ENCODE peak calls at places on chromosomes 16 and 17, in ten cellular contexts. One of them, this sample, is unnamed.
A peak's percentile ranks its signal among the peaks of the same experiment; 100 is the strongest.

GRCh38 chr17:79754359-79754758 is 23.6 kb upstream of the CBX2 start:
- DNase-seq in stimulated activated CD8-positive, alpha-beta memory T cell treated with anti-CD3 and anti-CD28 coated beads, Interleukin-4, amount 100 ng/mL, for 1 hour: no peak
- DNase-seq in HCEC 1CT: no peak
- DNase-seq in naive B cell: no peak
- DNase-seq in mesothelial cell of epicardium: no peak
- DNase-seq in bronchial epithelial cell: no peak
- DNase-seq in NCI-H510A: no peak
- DNase-seq in kidney tubule cell: no peak
- DNase-seq in left cardiac atrium: no peak
- DNase-seq in EL: no peak
- DNase-seq in this sample: no peak

GRCh38 chr16:88541109-88541508 is 29.1 kb upstream of the ZC3H18 start:
- DNase-seq in stimulated activated CD8-positive, alpha-beta memory T cell treated with anti-CD3 and anti-CD28 coated beads, Interleukin-4, amount 100 ng/mL, for 1 hour: no peak
- DNase-seq in HCEC 1CT: no peak
- DNase-seq in naive B cell: no peak
- DNase-seq in mesothelial cell of epicardium: no peak
- DNase-seq in bronchial epithelial cell: no peak
- DNase-seq in NCI-H510A: no peak
- DNase-seq in kidney tubule cell: no peak
- DNase-seq in left cardiac atrium: no peak
- DNase-seq in EL: no peak
- DNase-seq in this sample: no peak

GRCh38 chr16:81112453-81112852 is 16.3 kb upstream of the GCSH start:
- DNase-seq in stimulated activated CD8-positive, alpha-beta memory T cell treated with anti-CD3 and anti-CD28 coated beads, Interleukin-4, amount 100 ng/mL, for 1 hour: no peak
- DNase-seq in HCEC 1CT: no peak
- DNase-seq in naive B cell: no peak
- DNase-seq in mesothelial cell of epicardium: no peak
- DNase-seq in bronchial epithelial cell: no peak
- DNase-seq in NCI-H510A: no peak
- DNase-seq in kidney tubule cell: no peak
- DNase-seq in left cardiac atrium: no peak
- DNase-seq in EL: no peak
- DNase-seq in this sample: no peak

GRCh38 chr17:17935321-17936271 is 36.6 kb downstream of the TOM1L2 start:
- DNase-seq in stimulated activated CD8-positive, alpha-beta memory T cell treated with anti-CD3 and anti-CD28 coated beads, Interleukin-4, amount 100 ng/mL, for 1 hour: no peak
- DNase-seq in HCEC 1CT: peak; percentile 93
- DNase-seq in naive B cell: no peak
- DNase-seq in mesothelial cell of epicardium: no peak
- DNase-seq in bronchial epithelial cell: peak; percentile 69
- DNase-seq in NCI-H510A: no peak
- DNase-seq in kidney tubule cell: peak; percentile 59
- DNase-seq in left cardiac atrium: peak; percentile 49
- DNase-seq in EL: peak; percentile 96
- DNase-seq in this sample: no peak

GRCh38 chr17:67280279-67280678 is 35.3 kb upstream of the HELZ start:
- DNase-seq in stimulated activated CD8-positive, alpha-beta memory T cell treated with anti-CD3 and anti-CD28 coated beads, Interleukin-4, amount 100 ng/mL, for 1 hour: no peak
- DNase-seq in HCEC 1CT: no peak
- DNase-seq in naive B cell: no peak
- DNase-seq in mesothelial cell of epicardium: no peak
- DNase-seq in bronchial epithelial cell: peak; percentile 99
- DNase-seq in NCI-H510A: no peak
- DNase-seq in kidney tubule cell: no peak
- DNase-seq in left cardiac atrium: peak; percentile 28
- DNase-seq in EL: no peak
- DNase-seq in this sample: no peak

GRCh38 chr16:86305440-86305839 is 204.9 kb upstream of the FOXF1 start:
- DNase-seq in stimulated activated CD8-positive, alpha-beta memory T cell treated with anti-CD3 and anti-CD28 coated beads, Interleukin-4, amount 100 ng/mL, for 1 hour: no peak
- DNase-seq in HCEC 1CT: no peak
- DNase-seq in naive B cell: no peak
- DNase-seq in mesothelial cell of epicardium: no peak
- DNase-seq in bronchial epithelial cell: no peak
- DNase-seq in NCI-H510A: no peak
- DNase-seq in kidney tubule cell: no peak
- DNase-seq in left cardiac atrium: no peak
- DNase-seq in EL: no peak
- DNase-seq in this sample: no peak

GRCh38 chr17:51155416-51155815 is 2.1 kb downstream of the NME1 start:
- DNase-seq in stimulated activated CD8-positive, alpha-beta memory T cell treated with anti-CD3 and anti-CD28 coated beads, Interleukin-4, amount 100 ng/mL, for 1 hour: no peak
- DNase-seq in HCEC 1CT: no peak
- DNase-seq in naive B cell: no peak
- DNase-seq in mesothelial cell of epicardium: no peak
- DNase-seq in bronchial epithelial cell: no peak
- DNase-seq in NCI-H510A: no peak
- DNase-seq in kidney tubule cell: no peak
- DNase-seq in left cardiac atrium: no peak
- DNase-seq in EL: no peak
- DNase-seq in this sample: no peak

GRCh38 chr16:23006380-23006779 is 142.9 kb downstream of the USP31 start:
- DNase-seq in stimulated activated CD8-positive, alpha-beta memory T cell treated with anti-CD3 and anti-CD28 coated beads, Interleukin-4, amount 100 ng/mL, for 1 hour: no peak
- DNase-seq in HCEC 1CT: no peak
- DNase-seq in naive B cell: no peak
- DNase-seq in mesothelial cell of epicardium: no peak
- DNase-seq in bronchial epithelial cell: no peak
- DNase-seq in NCI-H510A: no peak
- DNase-seq in kidney tubule cell: no peak
- DNase-seq in left cardiac atrium: no peak
- DNase-seq in EL: no peak
- DNase-seq in this sample: no peak

GRCh38 chr17:78944956-78945355 is 19.8 kb upstream of the TIMP2 start:
- DNase-seq in stimulated activated CD8-positive, alpha-beta memory T cell treated with anti-CD3 and anti-CD28 coated beads, Interleukin-4, amount 100 ng/mL, for 1 hour: no peak
- DNase-seq in HCEC 1CT: no peak
- DNase-seq in naive B cell: no peak
- DNase-seq in mesothelial cell of epicardium: no peak
- DNase-seq in bronchial epithelial cell: no peak
- DNase-seq in NCI-H510A: no peak
- DNase-seq in kidney tubule cell: peak; percentile 49
- DNase-seq in left cardiac atrium: no peak
- DNase-seq in EL: no peak
- DNase-seq in this sample: no peak

GRCh38 chr16:49078571-49078970 is 203.1 kb downstream of the CBLN1 start:
- DNase-seq in stimulated activated CD8-positive, alpha-beta memory T cell treated with anti-CD3 and anti-CD28 coated beads, Interleukin-4, amount 100 ng/mL, for 1 hour: no peak
- DNase-seq in HCEC 1CT: no peak
- DNase-seq in naive B cell: no peak
- DNase-seq in mesothelial cell of epicardium: no peak
- DNase-seq in bronchial epithelial cell: no peak
- DNase-seq in NCI-H510A: no peak
- DNase-seq in kidney tubule cell: no peak
- DNase-seq in left cardiac atrium: no peak
- DNase-seq in EL: no peak
- DNase-seq in this sample: no peak

GRCh38 chr16:67431077-67431804 is at the start of gene HSD11B2:
- DNase-seq in stimulated activated CD8-positive, alpha-beta memory T cell treated with anti-CD3 and anti-CD28 coated beads, Interleukin-4, amount 100 ng/mL, for 1 hour: no peak
- DNase-seq in HCEC 1CT: peak; percentile 36
- DNase-seq in naive B cell: no peak
- DNase-seq in mesothelial cell of epicardium: peak; percentile 47
- DNase-seq in bronchial epithelial cell: peak; percentile 44
- DNase-seq in NCI-H510A: peak; percentile 70
- DNase-seq in kidney tubule cell: peak; percentile 71
- DNase-seq in left cardiac atrium: no peak
- DNase-seq in EL: peak; percentile 68
- DNase-seq in this sample: peak; percentile 87

GRCh38 chr17:9907883-9908648 is 3.0 kb upstream of the RCVRN start:
- DNase-seq in stimulated activated CD8-positive, alpha-beta memory T cell treated with anti-CD3 and anti-CD28 coated beads, Interleukin-4, amount 100 ng/mL, for 1 hour: no peak
- DNase-seq in HCEC 1CT: no peak
- DNase-seq in naive B cell: no peak
- DNase-seq in mesothelial cell of epicardium: no peak
- DNase-seq in bronchial epithelial cell: no peak
- DNase-seq in NCI-H510A: no peak
- DNase-seq in kidney tubule cell: no peak
- DNase-seq in left cardiac atrium: no peak
- DNase-seq in EL: no peak
- DNase-seq in this sample: peak; percentile 17

GRCh38 chr17:57943140-57943539 is 12.1 kb downstream of the CUEDC1 start:
- DNase-seq in stimulated activated CD8-positive, alpha-beta memory T cell treated with anti-CD3 and anti-CD28 coated beads, Interleukin-4, amount 100 ng/mL, for 1 hour: no peak
- DNase-seq in HCEC 1CT: peak; percentile 45
- DNase-seq in naive B cell: no peak
- DNase-seq in mesothelial cell of epicardium: no peak
- DNase-seq in bronchial epithelial cell: peak; percentile 38
- DNase-seq in NCI-H510A: no peak
- DNase-seq in kidney tubule cell: peak; percentile 63
- DNase-seq in left cardiac atrium: no peak
- DNase-seq in EL: peak; percentile 58
- DNase-seq in this sample: no peak

GRCh38 chr17:79288950-79289349 is 214.3 kb downstream of the ENGASE start:
- DNase-seq in stimulated activated CD8-positive, alpha-beta memory T cell treated with anti-CD3 and anti-CD28 coated beads, Interleukin-4, amount 100 ng/mL, for 1 hour: no peak
- DNase-seq in HCEC 1CT: no peak
- DNase-seq in naive B cell: no peak
- DNase-seq in mesothelial cell of epicardium: no peak
- DNase-seq in bronchial epithelial cell: no peak
- DNase-seq in NCI-H510A: no peak
- DNase-seq in kidney tubule cell: no peak
- DNase-seq in left cardiac atrium: no peak
- DNase-seq in EL: no peak
- DNase-seq in this sample: no peak

GRCh38 chr17:49779730-49780220 is 8.7 kb upstream of the KAT7 start:
- DNase-seq in stimulated activated CD8-positive, alpha-beta memory T cell treated with anti-CD3 and anti-CD28 coated beads, Interleukin-4, amount 100 ng/mL, for 1 hour: no peak
- DNase-seq in HCEC 1CT: peak; percentile 95
- DNase-seq in naive B cell: no peak
- DNase-seq in mesothelial cell of epicardium: no peak
- DNase-seq in bronchial epithelial cell: peak; percentile 84
- DNase-seq in NCI-H510A: peak; percentile 7
- DNase-seq in kidney tubule cell: peak; percentile 69
- DNase-seq in left cardiac atrium: no peak
- DNase-seq in EL: peak; percentile 71
- DNase-seq in this sample: peak; percentile 35

GRCh38 chr17:81349397-81350319 is 45.6 kb upstream of the BAHCC1 start:
- DNase-seq in stimulated activated CD8-positive, alpha-beta memory T cell treated with anti-CD3 and anti-CD28 coated beads, Interleukin-4, amount 100 ng/mL, for 1 hour: no peak
- DNase-seq in HCEC 1CT: no peak
- DNase-seq in naive B cell: no peak
- DNase-seq in mesothelial cell of epicardium: no peak
- DNase-seq in bronchial epithelial cell: peak; percentile 63
- DNase-seq in NCI-H510A: peak; percentile 81
- DNase-seq in kidney tubule cell: no peak
- DNase-seq in left cardiac atrium: no peak
- DNase-seq in EL: peak; percentile 41
- DNase-seq in this sample: no peak

GRCh38 chr16:84086357-84086756 is 30.4 kb downstream of the MBTPS1 start:
- DNase-seq in stimulated activated CD8-positive, alpha-beta memory T cell treated with anti-CD3 and anti-CD28 coated beads, Interleukin-4, amount 100 ng/mL, for 1 hour: no peak
- DNase-seq in HCEC 1CT: no peak
- DNase-seq in naive B cell: no peak
- DNase-seq in mesothelial cell of epicardium: no peak
- DNase-seq in bronchial epithelial cell: no peak
- DNase-seq in NCI-H510A: no peak
- DNase-seq in kidney tubule cell: no peak
- DNase-seq in left cardiac atrium: peak; percentile 73
- DNase-seq in EL: no peak
- DNase-seq in this sample: no peak

GRCh38 chr17:16989953-16990860 is 18.3 kb upstream of the TNFRSF13B start:
- DNase-seq in stimulated activated CD8-positive, alpha-beta memory T cell treated with anti-CD3 and anti-CD28 coated beads, Interleukin-4, amount 100 ng/mL, for 1 hour: no peak
- DNase-seq in HCEC 1CT: peak; percentile 64
- DNase-seq in naive B cell: no peak
- DNase-seq in mesothelial cell of epicardium: no peak
- DNase-seq in bronchial epithelial cell: no peak
- DNase-seq in NCI-H510A: no peak
- DNase-seq in kidney tubule cell: peak; percentile 35
- DNase-seq in left cardiac atrium: no peak
- DNase-seq in EL: peak; percentile 87
- DNase-seq in this sample: peak; percentile 48

GRCh38 chr16:17357302-17358062 is 113.3 kb downstream of the XYLT1 start:
- DNase-seq in stimulated activated CD8-positive, alpha-beta memory T cell treated with anti-CD3 and anti-CD28 coated beads, Interleukin-4, amount 100 ng/mL, for 1 hour: no peak
- DNase-seq in HCEC 1CT: no peak
- DNase-seq in naive B cell: no peak
- DNase-seq in mesothelial cell of epicardium: no peak
- DNase-seq in bronchial epithelial cell: no peak
- DNase-seq in NCI-H510A: no peak
- DNase-seq in kidney tubule cell: no peak
- DNase-seq in left cardiac atrium: no peak
- DNase-seq in EL: no peak
- DNase-seq in this sample: no peak

GRCh38 chr17:76432712-76433336 is 20.1 kb downstream of the UBE2O start:
- DNase-seq in stimulated activated CD8-positive, alpha-beta memory T cell treated with anti-CD3 and anti-CD28 coated beads, Interleukin-4, amount 100 ng/mL, for 1 hour: no peak
- DNase-seq in HCEC 1CT: peak; percentile 39
- DNase-seq in naive B cell: no peak
- DNase-seq in mesothelial cell of epicardium: no peak
- DNase-seq in bronchial epithelial cell: peak; percentile 40
- DNase-seq in NCI-H510A: no peak
- DNase-seq in kidney tubule cell: no peak
- DNase-seq in left cardiac atrium: no peak
- DNase-seq in EL: peak; percentile 22
- DNase-seq in this sample: peak; percentile 23

GRCh38 chr16:81185416-81185815 is 53.1 kb upstream of the BCO1 start:
- DNase-seq in stimulated activated CD8-positive, alpha-beta memory T cell treated with anti-CD3 and anti-CD28 coated beads, Interleukin-4, amount 100 ng/mL, for 1 hour: no peak
- DNase-seq in HCEC 1CT: no peak
- DNase-seq in naive B cell: no peak
- DNase-seq in mesothelial cell of epicardium: no peak
- DNase-seq in bronchial epithelial cell: no peak
- DNase-seq in NCI-H510A: no peak
- DNase-seq in kidney tubule cell: no peak
- DNase-seq in left cardiac atrium: no peak
- DNase-seq in EL: no peak
- DNase-seq in this sample: no peak

GRCh38 chr16:85079785-85080602 is 32.3 kb downstream of the CIBAR2 start:
- DNase-seq in stimulated activated CD8-positive, alpha-beta memory T cell treated with anti-CD3 and anti-CD28 coated beads, Interleukin-4, amount 100 ng/mL, for 1 hour: no peak
- DNase-seq in HCEC 1CT: no peak
- DNase-seq in naive B cell: no peak
- DNase-seq in mesothelial cell of epicardium: no peak
- DNase-seq in bronchial epithelial cell: no peak
- DNase-seq in NCI-H510A: no peak
- DNase-seq in kidney tubule cell: no peak
- DNase-seq in left cardiac atrium: no peak
- DNase-seq in EL: no peak
- DNase-seq in this sample: no peak

GRCh38 chr17:81151039-81151677 is 14.1 kb upstream of the PVALEF start:
- DNase-seq in stimulated activated CD8-positive, alpha-beta memory T cell treated with anti-CD3 and anti-CD28 coated beads, Interleukin-4, amount 100 ng/mL, for 1 hour: no peak
- DNase-seq in HCEC 1CT: no peak
- DNase-seq in naive B cell: no peak
- DNase-seq in mesothelial cell of epicardium: no peak
- DNase-seq in bronchial epithelial cell: no peak
- DNase-seq in NCI-H510A: no peak
- DNase-seq in kidney tubule cell: no peak
- DNase-seq in left cardiac atrium: no peak
- DNase-seq in EL: no peak
- DNase-seq in this sample: no peak

GRCh38 chr16:20866161-20866772 is 33.9 kb downstream of the DCUN1D3 start:
- DNase-seq in stimulated activated CD8-positive, alpha-beta memory T cell treated with anti-CD3 and anti-CD28 coated beads, Interleukin-4, amount 100 ng/mL, for 1 hour: no peak
- DNase-seq in HCEC 1CT: peak; percentile 79
- DNase-seq in naive B cell: no peak
- DNase-seq in mesothelial cell of epicardium: no peak
- DNase-seq in bronchial epithelial cell: peak; percentile 89
- DNase-seq in NCI-H510A: peak; percentile 74
- DNase-seq in kidney tubule cell: peak; percentile 82
- DNase-seq in left cardiac atrium: peak; percentile 48
- DNase-seq in EL: peak; percentile 87
- DNase-seq in this sample: no peak

GRCh38 chr16:84016477-84016876 is 26.1 kb downstream of the SLC38A8 start:
- DNase-seq in stimulated activated CD8-positive, alpha-beta memory T cell treated with anti-CD3 and anti-CD28 coated beads, Interleukin-4, amount 100 ng/mL, for 1 hour: no peak
- DNase-seq in HCEC 1CT: no peak
- DNase-seq in naive B cell: no peak
- DNase-seq in mesothelial cell of epicardium: no peak
- DNase-seq in bronchial epithelial cell: no peak
- DNase-seq in NCI-H510A: no peak
- DNase-seq in kidney tubule cell: no peak
- DNase-seq in left cardiac atrium: no peak
- DNase-seq in EL: no peak
- DNase-seq in this sample: no peak

GRCh38 chr16:55126456-55126855 is 195.8 kb downstream of the IRX5 start:
- DNase-seq in stimulated activated CD8-positive, alpha-beta memory T cell treated with anti-CD3 and anti-CD28 coated beads, Interleukin-4, amount 100 ng/mL, for 1 hour: no peak
- DNase-seq in HCEC 1CT: no peak
- DNase-seq in naive B cell: no peak
- DNase-seq in mesothelial cell of epicardium: no peak
- DNase-seq in bronchial epithelial cell: no peak
- DNase-seq in NCI-H510A: no peak
- DNase-seq in kidney tubule cell: no peak
- DNase-seq in left cardiac atrium: no peak
- DNase-seq in EL: no peak
- DNase-seq in this sample: no peak

GRCh38 chr16:407253-407652 is 5.6 kb downstream of the DECR2 start:
- DNase-seq in stimulated activated CD8-positive, alpha-beta memory T cell treated with anti-CD3 and anti-CD28 coated beads, Interleukin-4, amount 100 ng/mL, for 1 hour: no peak
- DNase-seq in HCEC 1CT: no peak
- DNase-seq in naive B cell: no peak
- DNase-seq in mesothelial cell of epicardium: no peak
- DNase-seq in bronchial epithelial cell: no peak
- DNase-seq in NCI-H510A: no peak
- DNase-seq in kidney tubule cell: no peak
- DNase-seq in left cardiac atrium: no peak
- DNase-seq in EL: no peak
- DNase-seq in this sample: no peak

This sample was measured in RPMI8226.